ENCODE peak calls at places on chromosomes 11 and 22, in seven cellular contexts. Q is GM23338, H is kidney, M is left ventricle myocardium inferior, V is H9, C is osteoblast, E is A549. N is an unnamed sample.

GRCh38 chr11:118939948-118940598 is 14.3 kb upstream of the BCL9L start:
- DNase-seq in Q (peak; percentile 80), H (peak; percentile 76), M (no peak), V (peak; percentile 62), C (peak; percentile 62), E (no peak), N (peak; percentile 67)

GRCh38 chr11:122173074-122173450 is 57.0 kb upstream of the BLID start:
- DNase-seq in Q (no peak), H (no peak), M (no peak), V (no peak), C (no peak), E (no peak), N (no peak)

GRCh38 chr11:16117989-16118810 is 238.1 kb downstream of the SOX6 start:
- DNase-seq in Q (no peak), H (no peak), M (no peak), V (no peak), C (no peak), E (no peak), N (no peak)

GRCh38 chr22:44254811-44255210 is 57.9 kb downstream of the SHISAL1 start:
- DNase-seq in Q (no peak), H (no peak), M (no peak), V (no peak), C (no peak), E (no peak), N (no peak)

GRCh38 chr11:128530119-128531091 is 57.0 kb downstream of the ETS1 start:
- DNase-seq in Q (no peak), H (no peak), M (no peak), V (no peak), C (peak; percentile 76), E (no peak), N (peak; percentile 89)

GRCh38 chr11:116044520-116044919 is 540.3 kb upstream of the CADM1 start:
- DNase-seq in Q (peak; percentile 26), H (no peak), M (no peak), V (peak; percentile 17), C (no peak), E (no peak), N (no peak)

GRCh38 chr11:118313242-118313641 is 8.7 kb downstream of the CD3E start:
- DNase-seq in Q (no peak), H (no peak), M (no peak), V (no peak), C (no peak), E (no peak), N (no peak)

GRCh38 chr11:46248270-46249102 is 29.0 kb upstream of the CREB3L1 start:
- DNase-seq in Q (peak; percentile 76), H (no peak), M (no peak), V (peak; percentile 68), C (peak; percentile 97), E (peak; percentile 73), N (no peak)

GRCh38 chr11:10900686-10901415 is 43.0 kb upstream of the ZBED5 start:
- DNase-seq in Q (no peak), H (no peak), M (no peak), V (no peak), C (peak; percentile 44), E (peak; percentile 39), N (no peak)

GRCh38 chr22:20788627-20789344 is 14.9 kb downstream of the SERPIND1 start:
- DNase-seq in Q (no peak), H (no peak), M (no peak), V (no peak), C (no peak), E (no peak), N (no peak)

GRCh38 chr11:74001822-74002286 is 7.0 kb downstream of the UCP3 start:
- DNase-seq in Q (no peak), H (no peak), M (no peak), V (no peak), C (no peak), E (no peak), N (peak; percentile 38)

GRCh38 chr11:73178092-73178539 is 36.0 kb upstream of the FCHSD2 start:
- DNase-seq in Q (peak; percentile 89), H (peak; percentile 92), M (peak; percentile 84), V (peak; percentile 77), C (peak; percentile 97), E (peak; percentile 70), N (peak; percentile 91)

GRCh38 chr11:47391711-47392432 is 13.5 kb upstream of the SPI1 start:
- DNase-seq in Q (no peak), H (peak; percentile 75), M (no peak), V (no peak), C (peak; percentile 63), E (no peak), N (peak; percentile 49)

GRCh38 chr22:24953294-24954113 is 988 bp downstream of the KIAA1671 start:
- DNase-seq in Q (peak; percentile 44), H (peak; percentile 83), M (peak; percentile 53), V (no peak), C (peak; percentile 86), E (no peak), N (peak; percentile 69)

GRCh38 chr11:61919113-61919840 is 1.9 kb upstream of the RAB3IL1 start:
- DNase-seq in Q (no peak), H (peak; percentile 85), M (no peak), V (no peak), C (peak; percentile 79), E (no peak), N (peak; percentile 57)

GRCh38 chr11:128310676-128311445 is 276.5 kb downstream of the ETS1 start:
- DNase-seq in Q (no peak), H (no peak), M (no peak), V (no peak), C (no peak), E (no peak), N (no peak)

GRCh38 chr22:24693359-24693758 is 81.2 kb downstream of the PIWIL3 start:
- DNase-seq in Q (no peak), H (no peak), M (no peak), V (no peak), C (peak; percentile 75), E (no peak), N (no peak)

GRCh38 chr11:120797133-120797532 is 226.8 kb upstream of the TBCEL start:
- DNase-seq in Q (no peak), H (no peak), M (no peak), V (no peak), C (no peak), E (no peak), N (no peak)

GRCh38 chr22:38230108-38230825 is 28.5 kb downstream of the MAFF start:
- DNase-seq in Q (peak; percentile 73), H (no peak), M (peak; percentile 61), V (peak; percentile 70), C (peak; percentile 67), E (peak; percentile 60), N (no peak)

GRCh38 chr22:22702874-22703570 is 58.6 kb downstream of the GGTLC2 start:
- DNase-seq in Q (no peak), H (no peak), M (no peak), V (no peak), C (peak; percentile 32), E (no peak), N (no peak)
- TF ChIP-seq CTCF in Q (no peak), H (no peak), M (no peak), V (no peak), C (no peak), E (no peak), N (no peak)

GRCh38 chr11:89736566-89736965 is 26.5 kb downstream of the TRIM77 start:
- DNase-seq in Q (no peak), H (no peak), M (no peak), V (no peak), C (no peak), E (no peak), N (no peak)

DNA sequence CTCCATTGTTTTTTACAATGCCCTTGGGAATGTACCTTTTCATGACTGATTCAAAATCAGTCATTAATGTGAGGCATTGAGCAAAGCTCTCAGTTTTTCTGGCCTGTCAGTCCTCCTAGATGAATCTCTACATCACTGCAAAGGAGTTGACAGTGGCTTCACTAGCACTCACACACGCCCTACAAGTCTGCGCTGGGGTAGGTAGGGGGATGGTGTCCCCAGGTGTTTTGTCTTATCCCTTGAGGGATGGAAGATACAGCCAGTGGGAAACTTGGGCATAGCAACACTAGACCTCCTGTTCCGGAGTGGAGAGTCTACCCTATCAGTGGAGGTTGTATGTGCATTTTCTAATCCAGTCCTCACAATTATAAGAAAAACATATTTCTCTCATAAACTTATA is 27.0 kb downstream of the TRIM77 start:
- DNase-seq in Q (no peak), H (no peak), M (no peak), V (no peak), C (no peak), E (no peak), N (no peak)
- H3K27ac ChIP-seq in Q (no peak overlapping the region), H (no peak overlapping the region), M (no peak overlapping the region), V (no peak overlapping the region), C (no peak overlapping the region), E (no peak overlapping the region), N (no peak overlapping the region)

GRCh38 chr11:1554981-1555712 is 16.9 kb downstream of the DUSP8 start:
- DNase-seq in Q (no peak), H (no peak), M (no peak), V (peak; percentile 38), C (peak; percentile 58), E (no peak), N (no peak)
- TF ChIP-seq CTCF in Q (no peak), H (no peak), M (no peak), V (no peak), C (no peak), E (no peak), N (no peak)

GRCh38 chr22:31871475-31871874 is 72.9 kb upstream of the YWHAH start:
- DNase-seq in Q (no peak), H (no peak), M (no peak), V (no peak), C (no peak), E (no peak), N (no peak)
- H3K27ac ChIP-seq in Q (no peak overlapping the region), H (no peak overlapping the region), M (no peak overlapping the region), V (no peak overlapping the region), C (peak overlapping the region; percentile 14), E (no peak overlapping the region), N (no peak overlapping the region)

GRCh38 chr11:38818720-38819119 is 2220.7 kb upstream of the RAG2 start:
- DNase-seq in Q (no peak), H (no peak), M (no peak), V (no peak), C (no peak), E (no peak), N (no peak)

GRCh38 chr11:38819986-38820385 is 2221.9 kb upstream of the RAG2 start:
- DNase-seq in Q (no peak), H (no peak), M (no peak), V (no peak), C (no peak), E (no peak), N (no peak)

DNA sequence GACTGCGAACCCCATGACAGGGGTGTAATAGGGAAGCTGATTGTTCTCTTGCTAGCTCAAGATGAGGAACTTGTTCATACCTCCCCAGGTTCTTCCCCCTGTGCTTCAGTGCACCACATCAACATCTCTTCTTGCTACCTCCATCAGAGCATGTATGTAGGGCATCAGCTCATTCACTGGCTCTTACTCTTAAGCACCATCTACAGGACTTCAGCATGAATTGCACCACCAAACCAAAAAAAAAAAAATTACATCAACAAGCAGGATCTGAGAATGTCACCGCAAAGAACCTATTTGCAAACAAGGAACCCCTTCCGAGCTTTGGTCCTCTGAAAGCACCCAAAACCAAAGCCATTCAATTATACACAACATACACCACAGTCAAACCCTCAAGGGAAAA is 2226.5 kb upstream of the RAG2 start:
- DNase-seq in Q (peak; percentile 47), H (no peak), M (no peak), V (no peak), C (no peak), E (peak; percentile 16), N (no peak)
- TF ChIP-seq CTCF in Q (peak; percentile 46), H (no peak), M (no peak), V (peak; percentile 64), C (no peak), E (no peak), N (no peak)

N was measured in sigmoid colon.